ENCODE peak calls at places on chromosomes 11 and 22, in nine cellular contexts. G, Y, J, E, T, P, Q, U and B are unnamed samples.

GRCh38 chr11:62394825-62395538 is 23.9 kb upstream of the SCGB1A1 start:
- DNase-seq in G (peak; percentile 84), Y (peak; percentile 84), J (peak; percentile 48), E (peak; percentile 68), T (peak; percentile 52), P (peak; percentile 93), Q (no peak), U (peak; percentile 67), B (peak; percentile 72)

GRCh38 chr11:848380-848931 is 5.8 kb downstream of the TSPAN4 start:
- DNase-seq in G (peak; percentile 88), Y (no peak), J (peak; percentile 60), E (no peak), T (peak; percentile 75), P (peak; percentile 88), Q (peak; percentile 69), U (no peak), B (no peak)

GRCh38 chr11:80815752-80816453 is 1375.1 kb upstream of the TENM4 start:
- DNase-seq in G (peak; percentile 25), Y (peak; percentile 31), J (no peak), E (no peak), T (no peak), P (no peak), Q (no peak), U (no peak), B (peak; percentile 48)

GRCh38 chr11:133945087-133945974 is 11.4 kb downstream of the IGSF9B start:
- DNase-seq in G (no peak), Y (no peak), J (peak; percentile 82), E (no peak), T (peak; percentile 80), P (no peak), Q (peak; percentile 66), U (no peak), B (peak; percentile 40)

GRCh38 chr11:62545437-62546243 is 966 bp downstream of the AHNAK start:
- DNase-seq in G (no peak), Y (peak; percentile 95), J (peak; percentile 47), E (peak; percentile 80), T (peak; percentile 64), P (peak; percentile 99), Q (peak; percentile 59), U (peak; percentile 59), B (peak; percentile 95)

GRCh38 chr22:35910013-35910860 is 118.4 kb downstream of the RBFOX2 start:
- DNase-seq in G (no peak), Y (peak; percentile 28), J (no peak), E (no peak), T (no peak), P (no peak), Q (no peak), U (no peak), B (peak; percentile 53)

GRCh38 chr22:20885557-20886323 is 26.9 kb downstream of the SNAP29 start:
- DNase-seq in G (peak; percentile 81), Y (peak; percentile 63), J (peak; percentile 12), E (peak; percentile 62), T (peak; percentile 31), P (peak; percentile 93), Q (peak; percentile 41), U (peak; percentile 72), B (peak; percentile 77)

GRCh38 chr11:774873-775592 is 2.3 kb downstream of the GATD1 start:
- DNase-seq in G (no peak), Y (peak; percentile 72), J (no peak), E (no peak), T (no peak), P (peak; percentile 76), Q (no peak), U (no peak), B (peak; percentile 53)

GRCh38 chr11:128586689-128587088 is 669 bp downstream of the ETS1 start:
- DNase-seq in G (no peak), Y (no peak), J (no peak), E (no peak), T (no peak), P (no peak), Q (no peak), U (no peak), B (no peak)

GRCh38 chr11:75204012-75204674 is 36.4 kb upstream of the TPBGL start:
- DNase-seq in G (no peak), Y (no peak), J (no peak), E (no peak), T (no peak), P (no peak), Q (peak; percentile 17), U (no peak), B (no peak)

GRCh38 chr11:75583710-75584658 is 21.9 kb downstream of the SERPINH1 start:
- DNase-seq in G (peak; percentile 56), Y (peak; percentile 43), J (no peak), E (no peak), T (no peak), P (peak; percentile 86), Q (no peak), U (no peak), B (no peak)

GRCh38 chr11:135033545-135033944 is 621.5 kb upstream of the B3GAT1 start:
- DNase-seq in G (no peak), Y (peak; percentile 22), J (no peak), E (no peak), T (no peak), P (no peak), Q (no peak), U (no peak), B (no peak)

GRCh38 chr11:127059286-127060200 is 59.0 kb upstream of the KIRREL3 start:
- DNase-seq in G (no peak), Y (peak; percentile 18), J (no peak), E (no peak), T (no peak), P (no peak), Q (no peak), U (no peak), B (peak; percentile 61)

GRCh38 chr22:46076651-46077339 is 73.5 kb upstream of the PPARA start:
- DNase-seq in G (no peak), Y (peak; percentile 69), J (no peak), E (no peak), T (no peak), P (peak; percentile 86), Q (no peak), U (no peak), B (peak; percentile 71)

GRCh38 chr11:35235944-35236666 is 97.1 kb downstream of the CD44 start:
- DNase-seq in G (no peak), Y (peak; percentile 99), J (peak; percentile 54), E (no peak), T (peak; percentile 48), P (no peak), Q (no peak), U (no peak), B (peak; percentile 91)

GRCh38 chr22:48745842-48746788 is 1081.6 kb downstream of the BRD1 start:
- DNase-seq in G (no peak), Y (no peak), J (no peak), E (no peak), T (no peak), P (peak; percentile 66), Q (no peak), U (no peak), B (no peak)

GRCh38 chr11:115269193-115269592 is 235.0 kb downstream of the CADM1 start:
- DNase-seq in G (no peak), Y (no peak), J (no peak), E (no peak), T (no peak), P (no peak), Q (no peak), U (no peak), B (no peak)

GRCh38 chr11:44309483-44310197 is at the start of gene ALX4:
- DNase-seq in G (peak; percentile 58), Y (peak; percentile 79), J (no peak), E (no peak), T (peak; percentile 23), P (peak; percentile 75), Q (no peak), U (peak; percentile 52), B (no peak)

GRCh38 chr11:130638048-130638447 is 189.6 kb downstream of the ADAMTS15 start:
- DNase-seq in G (no peak), Y (peak; percentile 87), J (no peak), E (no peak), T (no peak), P (no peak), Q (no peak), U (no peak), B (no peak)

GRCh38 chr11:76666408-76666807 is 4.1 kb downstream of the LRRC32 start:
- DNase-seq in G (peak; percentile 49), Y (no peak), J (no peak), E (no peak), T (no peak), P (peak; percentile 90), Q (no peak), U (no peak), B (no peak)

GRCh38 chr11:81869337-81870065 is 864.2 kb downstream of the FAM181B start:
- DNase-seq in G (peak; percentile 22), Y (peak; percentile 1), J (peak; percentile 87), E (no peak), T (peak; percentile 82), P (no peak), Q (peak; percentile 67), U (no peak), B (peak; percentile 85)

GRCh38 chr11:126415128-126415527 is 59.6 kb downstream of the ST3GAL4 start:
- DNase-seq in G (no peak), Y (no peak), J (no peak), E (peak; percentile 52), T (no peak), P (peak; percentile 93), Q (no peak), U (no peak), B (no peak)

GRCh38 chr11:61069427-61069826 is 32.9 kb upstream of the CD5 start:
- DNase-seq in G (no peak), Y (no peak), J (no peak), E (no peak), T (peak; percentile 13), P (no peak), Q (no peak), U (no peak), B (no peak)

GRCh38 chr22:37806409-37807338 is 1.1 kb upstream of the GCAT start:
- DNase-seq in G (no peak), Y (peak; percentile 69), J (no peak), E (no peak), T (no peak), P (no peak), Q (no peak), U (no peak), B (peak; percentile 39)

GRCh38 chr11:2516276-2517015 is 71.6 kb downstream of the KCNQ1 start:
- DNase-seq in G (no peak), Y (no peak), J (no peak), E (no peak), T (peak; percentile 6), P (peak; percentile 23), Q (no peak), U (no peak), B (no peak)

GRCh38 chr22:20998411-20999336 is 3.2 kb downstream of the THAP7 start:
- DNase-seq in G (no peak), Y (peak; percentile 23), J (no peak), E (no peak), T (no peak), P (no peak), Q (no peak), U (no peak), B (no peak)

GRCh38 chr11:67608486-67608885 is 1.8 kb downstream of the NDUFV1 start:
- DNase-seq in G (no peak), Y (no peak), J (no peak), E (no peak), T (no peak), P (no peak), Q (no peak), U (no peak), B (no peak)

GRCh38 chr22:22710719-22711531 is 66.5 kb downstream of the GGTLC2 start:
- DNase-seq in G (peak; percentile 70), Y (peak; percentile 15), J (peak; percentile 56), E (no peak), T (peak; percentile 86), P (peak; percentile 85), Q (peak; percentile 80), U (no peak), B (no peak)

GRCh38 chr11:17651681-17652080 is 67.7 kb upstream of the MYOD1 start:
- DNase-seq in G (peak; percentile 9), Y (no peak), J (no peak), E (no peak), T (no peak), P (no peak), Q (no peak), U (no peak), B (no peak)

GRCh38 chr22:42577623-42578240 is 24.0 kb downstream of the SERHL2 start:
- DNase-seq in G (no peak), Y (no peak), J (no peak), E (no peak), T (no peak), P (no peak), Q (no peak), U (no peak), B (no peak)